ENCODE peak calls at places on chromosomes 16 and 17, in five cellular contexts. R, G, Z, L and V are unnamed samples.

GRCh38 chr17:61528171-61528570 is 62.8 kb downstream of the NACA2 start:
- DNase-seq in R (no peak), G (no peak), Z (no peak), L (no peak), V (no peak)

GRCh38 chr16:19980866-19981265 is 92.8 kb downstream of the GPR139 start:
- DNase-seq in R (no peak), G (peak; percentile 5), Z (no peak), L (no peak), V (no peak)

GRCh38 chr17:61816538-61816937 is 46.8 kb downstream of the BRIP1 start:
- DNase-seq in R (no peak), G (peak; percentile 12), Z (no peak), L (no peak), V (no peak)

GRCh38 chr17:79707931-79708891 is 22.5 kb upstream of the ENPP7 start:
- DNase-seq in R (peak; percentile 65), G (peak; percentile 67), Z (peak; percentile 46), L (peak; percentile 60), V (peak; percentile 39)

GRCh38 chr17:50949128-50950001 is 83.2 kb upstream of the TOB1 start:
- DNase-seq in R (no peak), G (no peak), Z (no peak), L (no peak), V (no peak)

GRCh38 chr16:68270353-68270752 is 6.0 kb downstream of the SLC7A6 start:
- DNase-seq in R (no peak), G (no peak), Z (no peak), L (no peak), V (no peak)

GRCh38 chr17:43645765-43646481 is 15.8 kb downstream of the MEOX1 start:
- DNase-seq in R (no peak), G (peak; percentile 12), Z (peak; percentile 17), L (peak; percentile 15), V (no peak)

GRCh38 chr16:26795184-26795583 is 271.5 kb upstream of the C16orf82 start:
- DNase-seq in R (no peak), G (peak; percentile 54), Z (no peak), L (peak; percentile 2), V (peak; percentile 22)

GRCh38 chr16:77897831-77898540 is 109.6 kb downstream of the VAT1L start:
- DNase-seq in R (no peak), G (no peak), Z (no peak), L (no peak), V (no peak)

GRCh38 chr16:28042856-28043255 is 20.7 kb downstream of the GSG1L start:
- DNase-seq in R (no peak), G (no peak), Z (no peak), L (no peak), V (no peak)

GRCh38 chr17:41624208-41625101 is at the start of gene KRT17:
- DNase-seq in R (no peak), G (no peak), Z (no peak), L (no peak), V (no peak)

GRCh38 chr16:58733671-58734458 is at the start of gene GOT2:
- DNase-seq in R (peak; percentile 78), G (peak; percentile 86), Z (peak; percentile 68), L (peak; percentile 82), V (peak; percentile 76)